ENCODE peak calls at places on chromosome 17, in seven cellular contexts. Q is AG10803, K is heart right ventricle, E is brain microvascular endothelial cell, L is HFFc6, O is cardiac muscle cell, M is epithelial cell of esophagus. Z is an unnamed sample.

GRCh38 chr17:47324224-47325020 is 667 bp downstream of the EFCAB13 start:
- DNase-seq in M (peak), K (peak), Q (peak), O (peak), L (no peak), E (no peak), Z (peak)

GRCh38 chr17:63939401-63939800 is 7.3 kb upstream of the CD79B start:
- DNase-seq in E (no peak), M (no peak), K (no peak), O (no peak), Q (no peak), L (no peak), Z (no peak)

GRCh38 chr17:82241183-82241925 is 12.5 kb downstream of the SLC16A3 start:
- DNase-seq in O (no peak), Q (peak), E (no peak), L (peak), K (peak), M (peak), Z (no peak)

GRCh38 chr17:78779848-78780247 is 2.2 kb downstream of the CYTH1 start:
- DNase-seq in E (no peak), Q (no peak), L (no peak), K (no peak), O (no peak), M (peak), Z (no peak)

GRCh38 chr17:64599187-64599676 is 62.9 kb downstream of the SMURF2 start:
- DNase-seq in L (no peak), O (no peak), E (no peak), M (no peak), K (no peak), Q (no peak), Z (no peak)

GRCh38 chr17:17837966-17838962 is 1.5 kb upstream of the SREBF1 start:
- DNase-seq in Q (no peak), E (no peak), O (no peak), K (peak), L (peak), M (peak), Z (peak)

GRCh38 chr17:81305051-81305630 is 10.0 kb upstream of the SLC38A10 start:
- DNase-seq in L (no peak), O (no peak), Q (no peak), M (no peak), E (no peak), K (no peak), Z (peak)

GRCh38 chr17:39244016-39244599 is 18.4 kb upstream of the STAC2 start:
- DNase-seq in L (no peak), Q (no peak), M (no peak), O (no peak), K (no peak), E (no peak), Z (peak)

GRCh38 chr17:73797594-73798110 is 153.4 kb upstream of the SDK2 start:
- DNase-seq in Q (no peak), L (no peak), K (no peak), O (no peak), E (no peak), M (no peak), Z (no peak)

GRCh38 chr17:17947966-17948365 is 24.2 kb downstream of the TOM1L2 start:
- DNase-seq in Q (no peak), O (no peak), K (no peak), E (no peak), L (peak), M (peak), Z (no peak)

GRCh38 chr17:82031885-82032627 is 578 bp downstream of the RAC3 start:
- DNase-seq in Q (no peak), L (no peak), O (peak), E (no peak), K (no peak), M (peak), Z (no peak)

GRCh38 chr17:5759501-5759925 is 175.2 kb upstream of the NLRP1 start:
- DNase-seq in L (no peak), O (no peak), E (no peak), Q (no peak), K (peak), M (peak), Z (no peak)

GRCh38 chr17:63696381-63696961 is 3.5 kb downstream of the LIMD2 start:
- DNase-seq in O (peak), L (peak), M (no peak), E (no peak), Q (peak), K (no peak), Z (no peak)

GRCh38 chr17:65539867-65540266 is 21.6 kb downstream of the AXIN2 start:
- DNase-seq in E (no peak), L (no peak), M (no peak), Q (no peak), O (no peak), K (no peak), Z (no peak)

GRCh38 chr17:73455050-73455687 is 143.4 kb upstream of the CDC42EP4 start:
- DNase-seq in O (no peak), M (no peak), Q (no peak), E (no peak), K (no peak), L (no peak), Z (peak)

GRCh38 chr17:17402558-17402957 is 74.2 kb upstream of the MED9 start:
- DNase-seq in K (no peak), L (no peak), Q (no peak), M (peak), O (no peak), E (no peak), Z (no peak)

GRCh38 chr17:80827646-80828643 is 163.7 kb upstream of the CHMP6 start:
- DNase-seq in L (no peak), O (no peak), K (no peak), Q (no peak), M (peak), E (no peak), Z (no peak)

GRCh38 chr17:17740627-17741237 is 59.5 kb downstream of the RAI1 start:
- DNase-seq in E (no peak), Q (no peak), M (peak), K (no peak), L (no peak), O (no peak), Z (no peak)

GRCh38 chr17:42775534-42776098 is 2.4 kb downstream of the VPS25 start:
- DNase-seq in O (no peak), M (no peak), E (peak), Q (no peak), L (peak), K (no peak), Z (no peak)

GRCh38 chr17:10059684-10060211 is 138.7 kb downstream of the GAS7 start:
- DNase-seq in M (no peak), K (peak), Q (peak), L (no peak), E (no peak), O (no peak), Z (no peak)

GRCh38 chr17:77875051-77875780 is 83.3 kb upstream of the TNRC6C start:
- DNase-seq in Q (peak), M (no peak), O (no peak), L (peak), K (no peak), E (peak), Z (peak)

GRCh38 chr17:44990994-44991393 is 22.9 kb upstream of the C1QL1 start:
- DNase-seq in O (no peak), E (no peak), Q (no peak), K (no peak), M (no peak), L (no peak), Z (no peak)

GRCh38 chr17:44007346-44008204 is 3.2 kb downstream of the NAGS start:
- DNase-seq in O (no peak), M (no peak), L (no peak), Q (no peak), K (no peak), E (no peak), Z (no peak)

GRCh38 chr17:82205720-82206508 is 6.7 kb downstream of the CCDC57 start:
- DNase-seq in L (peak), E (peak), M (peak), Q (peak), O (peak), K (peak), Z (peak)

GRCh38 chr17:43406676-43407645 is 8.2 kb downstream of the ARL4D start:
- DNase-seq in O (no peak), L (peak), M (peak), E (peak), Q (peak), K (no peak), Z (peak)

GRCh38 chr17:17628388-17629008 is 37.0 kb upstream of the PEMT start:
- DNase-seq in O (no peak), Q (no peak), K (no peak), E (no peak), M (no peak), L (no peak), Z (no peak)

GRCh38 chr17:42845918-42846593 is 1.7 kb downstream of the AOC2 start:
- DNase-seq in L (no peak), K (no peak), E (no peak), Q (no peak), M (no peak), O (no peak), Z (no peak)

GRCh38 chr17:55731586-55732250 is 9.1 kb upstream of the TMEM100 start:
- DNase-seq in E (no peak), K (peak), Q (peak), O (peak), M (no peak), L (no peak), Z (no peak)

GRCh38 chr17:19513897-19514488 is 19.7 kb upstream of the SLC47A1 start:
- DNase-seq in K (peak), Q (peak), L (peak), O (peak), E (peak), M (peak), Z (peak)

GRCh38 chr17:74280093-74280513 is 6.1 kb downstream of the DNAI2 start:
- DNase-seq in M (no peak), E (no peak), Q (no peak), L (no peak), O (no peak), K (no peak), Z (no peak)

GRCh38 chr17:78616946-78617345 is 39.8 kb upstream of the DNAH17 start:
- DNase-seq in K (no peak), L (no peak), O (no peak), M (no peak), E (no peak), Q (no peak), Z (no peak)

GRCh38 chr17:81027591-81028505 is 7.1 kb upstream of the BAIAP2 start:
- DNase-seq in L (no peak), K (no peak), M (peak), Q (no peak), O (no peak), E (no peak), Z (no peak)

GRCh38 chr17:27529230-27529796 is 73.1 kb downstream of the KSR1 start:
- DNase-seq in Q (no peak), M (peak), O (peak), L (no peak), K (no peak), E (no peak), Z (no peak)

GRCh38 chr17:6853764-6854442 is 22.4 kb upstream of the TEKT1 start:
- DNase-seq in M (peak), L (no peak), Q (no peak), O (no peak), K (no peak), E (no peak), Z (no peak)

GRCh38 chr17:49234509-49235080 is 4.0 kb upstream of the PHOSPHO1 start:
- DNase-seq in Q (no peak), E (no peak), L (no peak), M (no peak), K (no peak), O (no peak), Z (no peak)

GRCh38 chr17:79622201-79622601 is 11.3 kb upstream of the RBFOX3 start:
- DNase-seq in O (no peak), Q (no peak), K (peak), M (no peak), L (no peak), E (no peak), Z (no peak)

GRCh38 chr17:76678330-76678729 is 32.4 kb downstream of the MXRA7 start:
- DNase-seq in Q (no peak), K (no peak), L (no peak), O (no peak), M (no peak), E (no peak), Z (no peak)

DNA sequence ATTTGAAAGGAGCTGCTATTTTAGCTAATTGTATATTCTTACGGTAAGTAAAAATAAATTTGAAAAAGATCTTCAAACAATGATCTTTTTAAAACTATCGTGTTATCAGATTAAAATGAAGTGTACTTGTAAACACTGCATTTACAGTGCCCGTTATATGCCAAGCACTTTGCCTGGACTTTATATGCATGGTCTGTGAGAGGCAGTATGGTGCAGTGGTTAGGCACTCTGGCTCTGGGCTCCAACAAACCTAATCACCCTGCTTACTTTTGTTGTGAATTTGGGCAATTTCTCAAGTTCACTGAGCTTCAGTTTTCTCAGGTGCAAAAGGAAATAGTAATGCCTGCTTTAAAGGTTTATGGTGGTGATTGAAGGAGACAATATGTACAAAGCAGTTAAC is 1.4 kb downstream of the PMP22 start:
- DNase-seq in E (no peak), M (no peak), O (no peak), L (no peak), K (no peak), Q (no peak), Z (no peak)
- TF ChIP-seq CTCF in E (no peak), M (no peak), O (no peak), L (no peak), K (no peak), Q (no peak), Z (no peak)

DNA sequence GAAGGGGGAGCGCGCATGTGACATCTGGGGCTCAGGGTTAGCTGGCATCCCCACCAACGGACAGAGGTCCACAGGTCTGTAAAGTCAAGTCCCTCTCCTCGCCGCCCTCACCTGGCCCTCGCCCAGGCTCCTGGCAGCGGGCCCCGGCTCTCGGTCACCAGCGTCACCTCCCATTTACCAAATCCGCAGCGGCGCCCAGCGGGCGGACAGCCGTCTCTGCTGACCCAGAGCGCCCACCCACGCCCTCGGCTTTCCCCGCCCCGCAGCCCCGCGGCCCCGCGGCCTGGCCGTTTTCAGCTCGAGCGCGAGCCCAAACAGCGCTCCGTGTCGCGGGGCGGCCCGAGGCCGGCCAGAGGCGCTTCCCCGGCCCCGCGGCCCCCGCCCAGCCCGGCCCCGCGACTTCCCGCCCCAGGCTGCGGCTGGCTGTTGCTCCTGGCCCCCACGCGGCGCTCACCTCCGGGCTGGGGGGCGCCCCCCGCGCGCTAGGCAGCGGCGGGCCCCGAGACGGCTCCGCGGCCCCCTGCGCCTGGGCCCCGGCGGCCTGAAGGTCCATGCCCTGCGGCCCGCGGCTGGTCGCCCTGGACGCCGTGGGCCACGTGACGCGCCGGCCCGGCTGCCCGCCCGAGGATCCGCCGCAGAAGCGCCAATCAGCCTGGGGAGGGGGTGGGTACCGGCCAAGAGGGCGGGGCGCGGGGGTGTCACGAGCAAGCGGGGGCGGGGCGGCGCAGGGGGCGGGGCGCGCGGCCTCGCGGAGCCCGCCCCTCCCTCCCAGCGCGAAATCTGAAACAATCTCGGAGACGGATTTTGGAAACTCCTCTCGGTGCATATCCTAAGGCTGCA is at the start of gene COPRS:
- DNase-seq in Q (peak), M (peak), O (peak), E (peak), L (peak), K (peak), Z (peak)
- TF ChIP-seq CTCF in Q (no peak), M (no peak), O (peak), E (peak), L (peak), K (peak), Z (no peak)

GRCh38 chr17:36149296-36149820 is 27.1 kb downstream of the TBC1D3B start:
- DNase-seq in L (peak), M (no peak), O (no peak), Q (peak), E (peak), K (no peak), Z (no peak)

GRCh38 chr17:36153887-36154576 is 22.4 kb downstream of the TBC1D3B start:
- DNase-seq in L (no peak), K (no peak), E (no peak), O (no peak), M (no peak), Q (no peak), Z (no peak)

GRCh38 chr17:36148559-36149295 is 27.7 kb downstream of the TBC1D3B start:
- DNase-seq in M (peak), E (peak), O (peak), L (peak), Q (peak), K (peak), Z (peak)

GRCh38 chr17:36151891-36152638 is 24.4 kb downstream of the TBC1D3B start:
- DNase-seq in E (no peak), M (no peak), K (no peak), Q (no peak), O (no peak), L (no peak), Z (no peak)

DNA sequence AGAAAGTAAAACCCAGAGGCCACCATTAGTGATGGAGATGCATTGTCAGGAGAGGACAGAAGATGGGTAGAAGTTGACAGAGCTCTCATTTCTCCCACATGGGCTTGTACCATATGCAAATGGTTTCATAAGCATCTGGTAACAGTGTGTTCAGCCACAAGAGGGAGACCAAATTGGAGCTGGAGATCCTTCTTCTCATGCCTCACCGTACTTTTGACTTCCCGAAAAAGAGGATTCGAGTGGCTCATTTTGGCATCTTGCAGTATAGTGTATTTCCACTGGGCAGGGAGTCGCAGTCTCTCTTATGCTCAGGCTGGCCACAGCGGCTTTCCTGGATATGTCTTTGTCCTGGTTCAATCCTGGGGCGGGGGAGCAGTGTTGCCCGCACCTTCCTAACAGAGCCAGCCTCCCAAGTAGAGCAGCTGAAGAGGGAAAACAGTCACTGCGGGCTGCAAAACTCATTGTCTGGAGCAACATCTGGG is 23.8 kb downstream of the TBC1D3B start:
- DNase-seq in Q (peak), M (peak), E (no peak), K (no peak), O (no peak), L (no peak), Z (no peak)
- TF ChIP-seq CTCF in Q (peak), M (peak), E (no peak), K (no peak), O (peak), L (peak), Z (no peak)

DNA sequence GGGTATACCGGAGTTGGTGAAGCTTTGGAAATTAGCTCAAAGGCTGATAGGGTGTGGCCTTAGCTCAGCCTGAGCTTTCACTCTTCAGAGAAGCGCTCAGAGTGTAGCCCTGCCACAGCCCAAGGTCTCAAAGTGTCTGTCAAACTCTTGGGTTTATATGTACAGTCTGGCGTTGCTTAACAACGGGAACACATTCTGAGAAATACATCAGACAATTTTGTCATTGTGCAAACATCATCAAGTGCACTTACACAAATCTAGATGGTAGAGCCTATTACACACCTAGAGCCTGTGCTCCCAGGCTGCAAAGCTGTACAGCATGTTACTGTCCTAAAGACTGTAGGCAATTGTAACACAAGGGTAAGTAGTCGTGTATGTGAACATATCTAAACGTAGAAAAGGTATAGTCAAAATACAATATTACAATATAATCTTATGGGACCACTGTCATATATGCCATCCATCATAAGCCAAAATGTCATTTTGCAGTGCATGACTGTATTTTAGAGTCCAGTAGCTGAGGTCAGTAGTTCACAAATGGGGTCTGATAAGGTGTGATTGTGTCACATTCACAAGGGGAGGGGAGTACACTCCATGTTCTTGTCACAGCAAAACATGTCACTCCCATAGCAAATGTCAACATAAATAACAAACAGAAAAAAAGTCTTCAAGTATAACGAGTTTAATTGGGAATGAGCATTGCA is 20.7 kb downstream of the CHAD start:
- DNase-seq in L (no peak), E (no peak), O (no peak), M (no peak), Q (no peak), K (no peak), Z (no peak)
- TF ChIP-seq CTCF in L (no peak), E (no peak), O (no peak), M (no peak), Q (no peak), K (no peak), Z (no peak)

GRCh38 chr17:69067274-69068047 is 6.7 kb upstream of the ABCA9 start:
- DNase-seq in Q (no peak), M (no peak), L (no peak), K (no peak), O (no peak), E (no peak), Z (no peak)
- TF ChIP-seq CTCF in Q (no peak), M (peak), L (no peak), K (peak), O (no peak), E (peak), Z (no peak)

GRCh38 chr17:2170023-2170422 is 115.1 kb downstream of the HIC1 start:
- DNase-seq in L (no peak), Q (no peak), M (peak), E (no peak), K (no peak), O (no peak), Z (no peak)
- TF ChIP-seq CTCF in L (peak), Q (no peak), M (peak), E (peak), K (no peak), O (peak), Z (no peak)

GRCh38 chr17:29613371-29613837 is 9.3 kb downstream of the CORO6 start:
- DNase-seq in M (peak), L (no peak), Q (peak), E (peak), O (peak), K (peak), Z (peak)
- TF ChIP-seq CTCF in M (peak), L (peak), Q (peak), E (peak), O (peak), K (peak), Z (peak)